ENCODE peak calls at places on chromosome 6, in seven cellular contexts. I is CD8-positive, alpha-beta T cell; R is upper lobe of left lung; N is ascending aorta; E is heart right ventricle; T is A549; L is MM.1S. C is an unnamed sample.

GRCh38 chr6:146149770-146150169 is 120.9 kb downstream of the GRM1 start:
- DNase-seq in N (no peak), I (no peak), R (no peak), E (no peak), L (no peak), T (no peak), C (no peak)

GRCh38 chr6:35298625-35299140 is 1.1 kb downstream of the DEF6 start:
- DNase-seq in T (no peak), L (peak; percentile 30), I (peak; percentile 62), R (no peak), E (no peak), N (no peak), C (no peak)

GRCh38 chr6:10412165-10412947 is 2.5 kb downstream of the TFAP2A start:
- DNase-seq in T (peak; percentile 92), L (peak; percentile 75), E (no peak), R (peak; percentile 89), N (no peak), I (no peak), C (no peak)

GRCh38 chr6:139135578-139136545 is 982 bp downstream of the HECA start:
- DNase-seq in I (peak; percentile 78), R (peak; percentile 96), T (no peak), L (peak; percentile 47), E (peak; percentile 80), N (no peak), C (peak; percentile 39)

GRCh38 chr6:139027620-139028182 is 844 bp upstream of the ABRACL start:
- DNase-seq in R (no peak), L (peak; percentile 7), E (no peak), N (no peak), T (no peak), I (no peak), C (no peak)

GRCh38 chr6:49321673-49322072 is 141.4 kb downstream of the MMUT start:
- DNase-seq in E (no peak), T (no peak), R (no peak), I (no peak), N (no peak), L (no peak), C (no peak)

GRCh38 chr6:124356276-124356810 is 552.7 kb downstream of the NKAIN2 start:
- DNase-seq in L (no peak), N (no peak), I (no peak), R (no peak), E (no peak), T (no peak), C (no peak)

GRCh38 chr6:127289934-127290333 is 23.3 kb downstream of the RNF146 start:
- DNase-seq in R (no peak), L (no peak), T (no peak), E (no peak), I (no peak), N (no peak), C (no peak)

GRCh38 chr6:48840896-48841295 is 622.2 kb downstream of the MMUT start:
- DNase-seq in I (no peak), N (no peak), T (no peak), L (no peak), E (no peak), R (no peak), C (no peak)

GRCh38 chr6:149336529-149336928 is 19.0 kb downstream of the TAB2 start:
- DNase-seq in E (no peak), I (no peak), R (no peak), T (peak; percentile 10), N (no peak), L (no peak), C (no peak)

GRCh38 chr6:96723362-96723761 is 113.9 kb downstream of the GPR63 start:
- DNase-seq in N (no peak), E (no peak), T (no peak), L (no peak), I (no peak), R (no peak), C (no peak)

GRCh38 chr6:158648682-158649131 is 1.1 kb upstream of the SYTL3 start:
- DNase-seq in R (no peak), T (no peak), E (no peak), L (no peak), I (peak; percentile 31), N (no peak), C (no peak)

GRCh38 chr6:110190726-110191125 is 10.5 kb downstream of the CDC40 start:
- DNase-seq in E (no peak), N (no peak), L (no peak), I (no peak), T (no peak), R (peak; percentile 6), C (no peak)

GRCh38 chr6:2841264-2842138 is at the start of gene SERPINB1:
- DNase-seq in N (peak; percentile 75), E (peak; percentile 92), I (peak; percentile 83), T (peak; percentile 90), L (peak; percentile 18), R (peak; percentile 98), C (peak; percentile 60)

GRCh38 chr6:158028876-158029275 is 47.2 kb downstream of the SYNJ2 start:
- DNase-seq in T (no peak), I (no peak), N (no peak), L (no peak), R (no peak), E (no peak), C (no peak)

GRCh38 chr6:158718431-158719126 is 68.7 kb downstream of the SYTL3 start:
- DNase-seq in N (no peak), E (no peak), I (no peak), L (no peak), R (no peak), T (peak; percentile 54), C (no peak)

GRCh38 chr6:75526502-75527127 is 33.0 kb upstream of the FILIP1 start:
- DNase-seq in L (peak; percentile 78), R (no peak), T (peak; percentile 77), E (no peak), I (no peak), N (no peak), C (no peak)

GRCh38 chr6:33343953-33344611 is 26.5 kb upstream of the ZBTB22 start:
- DNase-seq in I (peak; percentile 71), L (peak; percentile 85), N (no peak), R (no peak), T (no peak), E (no peak), C (peak; percentile 57)

GRCh38 chr6:100479180-100480035 is 14.7 kb upstream of the SIM1 start:
- DNase-seq in T (peak; percentile 45), L (peak; percentile 43), E (no peak), R (no peak), I (no peak), N (no peak), C (no peak)

GRCh38 chr6:138989098-138989983 is 1.3 kb upstream of the REPS1 start:
- DNase-seq in N (no peak), L (no peak), E (no peak), R (no peak), T (no peak), I (no peak), C (no peak)

GRCh38 chr6:24951831-24952299 is 16.1 kb upstream of the RIPOR2 start:
- DNase-seq in T (no peak), R (no peak), L (no peak), I (peak; percentile 73), E (no peak), N (no peak), C (peak; percentile 27)

GRCh38 chr6:106658469-106658868 is 29.1 kb downstream of the QRSL1 start:
- DNase-seq in N (no peak), L (no peak), R (no peak), E (no peak), T (peak; percentile 10), I (no peak), C (no peak)

GRCh38 chr6:155418017-155418749 is 37.5 kb downstream of the NOX3 start:
- DNase-seq in E (no peak), T (no peak), I (no peak), N (peak; percentile 30), L (peak; percentile 60), R (no peak), C (no peak)

DNA sequence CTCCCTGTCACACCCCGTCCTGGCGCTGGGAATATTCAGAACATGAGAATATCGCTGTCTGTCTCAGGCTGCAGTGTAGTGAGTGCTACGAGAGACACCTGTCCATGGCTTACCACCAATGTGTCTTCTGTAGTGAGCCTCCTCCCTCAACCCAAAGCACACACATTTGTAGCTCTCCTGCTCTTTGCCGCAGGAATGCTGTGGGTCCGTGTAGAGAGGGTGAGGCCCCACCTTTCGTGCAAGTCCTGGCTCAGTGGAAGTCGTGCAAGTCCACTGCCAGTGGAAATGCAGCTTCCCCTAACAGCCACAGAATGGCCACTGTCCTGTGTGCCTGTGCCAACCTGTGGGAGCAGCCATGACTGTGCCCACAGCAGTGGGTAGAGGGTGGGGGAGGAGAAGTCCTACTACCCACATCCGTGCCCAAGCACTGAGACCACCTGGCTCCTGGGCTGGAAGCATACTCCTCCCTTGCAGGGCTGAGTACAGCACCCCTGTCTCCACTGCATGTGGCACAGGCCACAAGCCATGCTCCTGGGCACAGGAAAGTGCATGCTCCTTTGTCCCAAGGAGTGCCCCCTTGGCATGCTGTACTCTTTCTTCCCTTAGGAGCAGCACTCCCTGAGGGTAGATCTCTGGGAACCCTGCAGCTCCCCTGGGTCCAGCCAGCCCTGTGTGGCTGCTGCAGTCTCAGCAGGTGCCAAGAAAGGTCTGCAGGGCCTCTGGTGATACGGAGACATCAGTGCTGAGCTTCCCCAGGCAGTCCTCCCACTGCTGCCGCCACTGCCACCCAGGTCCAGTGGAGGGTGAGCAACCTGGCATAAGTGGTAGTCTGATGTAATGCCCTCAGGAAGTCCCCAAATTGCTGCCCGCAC is 28.0 kb downstream of the IGF2R start:
- DNase-seq in I (no peak), N (no peak), E (no peak), T (no peak), L (no peak), R (peak; percentile 22), C (no peak)
- H3K9me3 ChIP-seq in I (no peaks in the 10 kb centered on the region), N (no peaks in the 10 kb centered on the region), E (peaks cover 3% of the 10 kb centered on the region), T (no peaks in the 10 kb centered on the region), L (no peaks in the 10 kb centered on the region), R (no peaks in the 10 kb centered on the region), C (no peaks in the 10 kb centered on the region)

GRCh38 chr6:22129751-22130150 is 167.1 kb downstream of the PRL start:
- DNase-seq in N (no peak), E (no peak), T (no peak), R (no peak), I (no peak), L (no peak), C (no peak)

GRCh38 chr6:22124756-22125155 is 172.1 kb downstream of the PRL start:
- DNase-seq in N (no peak), T (no peak), E (no peak), L (no peak), I (no peak), R (no peak), C (no peak)

GRCh38 chr6:22132662-22133061 is 164.2 kb downstream of the PRL start:
- DNase-seq in R (no peak), N (no peak), T (no peak), L (no peak), I (no peak), E (no peak), C (no peak)

GRCh38 chr6:22126910-22127309 is 169.9 kb downstream of the PRL start:
- DNase-seq in L (no peak), T (no peak), R (no peak), E (no peak), N (no peak), I (no peak), C (no peak)
- H3K9me3 ChIP-seq in L (no peaks in the 10 kb centered on the region), T (peaks cover 8% of the 10 kb centered on the region), R (no peaks in the 10 kb centered on the region), E (peaks cover 14% of the 10 kb centered on the region), N (peaks cover 8% of the 10 kb centered on the region), I (no peaks in the 10 kb centered on the region), C (no peaks in the 10 kb centered on the region)

GRCh38 chr6:130978660-130979396 is 84.2 kb downstream of the EPB41L2 start:
- DNase-seq in E (no peak), R (no peak), T (no peak), N (no peak), L (no peak), I (no peak), C (no peak)
- H3K9me3 ChIP-seq in E (no peaks in the 10 kb centered on the region), R (no peaks in the 10 kb centered on the region), T (no peaks in the 10 kb centered on the region), N (no peaks in the 10 kb centered on the region), L (no peaks in the 10 kb centered on the region), I (no peaks in the 10 kb centered on the region), C (no peaks in the 10 kb centered on the region)

GRCh38 chr6:370555-370954 is 21.0 kb upstream of the IRF4 start:
- DNase-seq in E (no peak), R (no peak), L (no peak), T (no peak), I (no peak), N (no peak), C (no peak)
- H3K9me3 ChIP-seq in E (no peaks in the 10 kb centered on the region), R (no peaks in the 10 kb centered on the region), L (no peaks in the 10 kb centered on the region), T (no peaks in the 10 kb centered on the region), I (no peaks in the 10 kb centered on the region), N (no peaks in the 10 kb centered on the region), C (no peaks in the 10 kb centered on the region)

C was measured in T-helper 17 cell.